ENCODE peak calls at places on chromosomes 13 and 19, in six cellular contexts. X, F, M, W, I and U are unnamed samples.

GRCh38 chr19:41299755-41300089 is 10.2 kb upstream of the CCDC97 start:
- DNase-seq in X (no peak), F (peak), M (no peak), W (peak), I (no peak), U (no peak)

GRCh38 chr19:1407662-1408299 is 395 bp downstream of the DAZAP1 start:
- DNase-seq in X (peak), F (no peak), M (no peak), W (no peak), I (peak), U (peak)

GRCh38 chr13:42653694-42654093 is 79.7 kb downstream of the TNFSF11 start:
- DNase-seq in X (no peak), F (no peak), M (no peak), W (no peak), I (no peak), U (no peak)

GRCh38 chr13:113947321-113948033 is 26.4 kb downstream of the C13orf46 start:
- DNase-seq in X (peak), F (peak), M (peak), W (peak), I (no peak), U (no peak)

GRCh38 chr13:98406475-98406874 is 170.4 kb downstream of the STK24 start:
- DNase-seq in X (no peak), F (no peak), M (no peak), W (no peak), I (no peak), U (no peak)

GRCh38 chr19:5440299-5440698 is 14.9 kb upstream of the ZNRF4 start:
- DNase-seq in X (no peak), F (no peak), M (no peak), W (no peak), I (no peak), U (no peak)

GRCh38 chr13:88086577-88086976 is 415.4 kb downstream of the SLITRK5 start:
- DNase-seq in X (no peak), F (peak), M (peak), W (no peak), I (peak), U (no peak)

GRCh38 chr13:95044452-95045205 is 256.6 kb downstream of the ABCC4 start:
- DNase-seq in X (no peak), F (no peak), M (no peak), W (no peak), I (no peak), U (no peak)

GRCh38 chr13:114007566-114007965 is 33.7 kb upstream of the C13orf46 start:
- DNase-seq in X (no peak), F (no peak), M (no peak), W (no peak), I (no peak), U (no peak)

GRCh38 chr19:2804156-2805004 is 15.3 kb upstream of the ZNF554 start:
- DNase-seq in X (no peak), F (no peak), M (no peak), W (no peak), I (no peak), U (no peak)
- TF ChIP-seq CTCF in X (no peak), F (no peak), M (no peak), W (no peak), I (no peak), U (no peak)

GRCh38 chr19:50793558-50794065 is 3.4 kb downstream of the ACP4 start:
- DNase-seq in X (no peak), F (no peak), M (no peak), W (no peak), I (no peak), U (no peak)

GRCh38 chr19:50795665-50796073 is 5.5 kb downstream of the ACP4 start:
- DNase-seq in X (no peak), F (no peak), M (no peak), W (no peak), I (peak), U (no peak)

GRCh38 chr19:50794074-50794777 is 4.0 kb downstream of the ACP4 start:
- DNase-seq in X (peak), F (no peak), M (no peak), W (no peak), I (peak), U (peak)

GRCh38 chr19:50796128-50796633 is 6.0 kb downstream of the ACP4 start:
- DNase-seq in X (no peak), F (no peak), M (no peak), W (no peak), I (peak), U (peak)

GRCh38 chr19:50794778-50795664 is 4.8 kb downstream of the ACP4 start:
- DNase-seq in X (peak), F (no peak), M (no peak), W (no peak), I (peak), U (no peak)
- TF ChIP-seq CTCF in X (peak), F (no peak), M (no peak), W (no peak), I (peak), U (peak)

GRCh38 chr13:66656050-66656449 is 574.1 kb downstream of the PCDH9 start:
- DNase-seq in X (no peak), F (no peak), M (no peak), W (peak), I (no peak), U (no peak)
- TF ChIP-seq CTCF in X (no peak), F (no peak), M (no peak), W (no peak), I (no peak), U (no peak)

GRCh38 chr13:111595791-111596190 is 275.3 kb downstream of the TEX29 start:
- DNase-seq in X (no peak), F (no peak), M (no peak), W (no peak), I (no peak), U (no peak)

GRCh38 chr13:111595276-111595675 is 274.8 kb downstream of the TEX29 start:
- DNase-seq in X (no peak), F (no peak), M (no peak), W (no peak), I (no peak), U (no peak)

GRCh38 chr13:111597041-111598017 is 276.9 kb downstream of the TEX29 start:
- DNase-seq in X (no peak), F (no peak), M (no peak), W (no peak), I (no peak), U (no peak)

GRCh38 chr13:111599791-111600190 is 279.3 kb downstream of the TEX29 start:
- DNase-seq in X (no peak), F (no peak), M (no peak), W (no peak), I (no peak), U (no peak)

DNA sequence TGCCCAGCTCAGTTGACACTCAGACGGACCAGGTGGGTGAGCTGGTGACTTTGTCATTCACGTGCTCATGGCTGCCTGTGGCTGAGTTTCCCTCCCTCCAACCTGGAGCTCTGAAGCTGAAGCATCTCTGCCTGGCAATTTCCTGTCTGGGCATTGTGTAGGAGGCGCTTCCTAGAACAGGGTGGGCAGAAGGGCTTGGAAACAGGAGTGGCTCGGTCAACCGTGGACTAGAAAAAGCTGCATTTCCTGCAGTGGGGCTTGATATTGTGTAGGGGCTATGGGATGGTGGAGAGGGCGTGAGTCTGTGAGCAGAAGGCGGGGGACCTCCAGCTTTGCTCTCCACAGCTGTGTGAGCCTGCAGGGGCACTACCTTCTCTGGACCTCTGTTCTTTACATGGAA is 278.3 kb downstream of the TEX29 start:
- DNase-seq in X (no peak), F (no peak), M (no peak), W (no peak), I (no peak), U (no peak)
- TF ChIP-seq CTCF in X (no peak), F (no peak), M (no peak), W (no peak), I (no peak), U (no peak)

GRCh38 chr19:37313335-37313627 is 57.6 kb upstream of the ZNF527 start:
- DNase-seq in X (no peak), F (no peak), M (no peak), W (no peak), I (no peak), U (no peak)

GRCh38 chr19:37304884-37305255 is 66.0 kb upstream of the ZNF527 start:
- DNase-seq in X (no peak), F (no peak), M (no peak), W (no peak), I (no peak), U (no peak)

GRCh38 chr19:37306383-37306963 is 64.4 kb upstream of the ZNF527 start:
- DNase-seq in X (no peak), F (no peak), M (no peak), W (no peak), I (no peak), U (no peak)

GRCh38 chr19:37304190-37304883 is 66.6 kb upstream of the ZNF527 start:
- DNase-seq in X (no peak), F (peak), M (no peak), W (no peak), I (no peak), U (no peak)

DNA sequence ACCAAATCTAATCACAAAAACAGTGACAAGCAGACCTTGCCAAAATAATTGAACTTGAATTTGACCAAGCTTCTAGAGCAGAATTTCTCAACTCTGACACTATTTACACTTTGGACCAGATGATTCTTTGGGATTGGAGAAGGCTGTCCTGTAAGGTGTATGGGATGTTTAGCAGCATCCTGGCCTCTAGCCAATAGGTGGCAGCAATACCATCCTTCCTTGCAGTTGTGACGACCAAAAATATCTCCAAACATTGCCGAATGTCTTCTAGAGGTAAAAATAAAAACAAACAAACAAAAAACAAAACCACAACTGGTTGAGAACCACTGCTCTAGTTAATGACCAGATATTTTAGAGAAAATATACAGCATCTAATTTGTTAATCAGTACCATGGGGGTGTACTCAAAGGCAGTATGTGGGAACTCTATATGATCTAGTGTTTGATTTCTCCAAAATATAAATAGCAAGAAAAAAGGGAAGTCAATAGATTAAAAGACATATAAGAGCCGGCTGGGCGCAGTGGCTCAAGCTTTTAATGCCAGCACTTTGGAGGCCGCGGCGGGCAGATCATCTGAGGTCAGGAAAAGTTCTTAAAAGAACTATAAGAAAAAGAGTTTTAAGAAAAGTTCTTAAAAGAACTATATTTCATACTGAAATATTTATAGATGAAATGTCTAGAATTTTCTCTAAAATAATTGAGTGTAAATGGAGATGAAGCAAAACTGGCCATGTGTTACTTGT is 60.9 kb upstream of the ZNF527 start:
- DNase-seq in X (no peak), F (no peak), M (no peak), W (no peak), I (peak), U (no peak)
- TF ChIP-seq CTCF in X (no peak), F (no peak), M (no peak), W (no peak), I (peak), U (peak)

GRCh38 chr13:39602614-39603366 is at the start of gene LHFPL6:
- DNase-seq in X (peak), F (peak), M (peak), W (peak), I (peak), U (peak)
- TF ChIP-seq CTCF in X (no peak), F (peak), M (peak), W (peak), I (no peak), U (peak)

DNA sequence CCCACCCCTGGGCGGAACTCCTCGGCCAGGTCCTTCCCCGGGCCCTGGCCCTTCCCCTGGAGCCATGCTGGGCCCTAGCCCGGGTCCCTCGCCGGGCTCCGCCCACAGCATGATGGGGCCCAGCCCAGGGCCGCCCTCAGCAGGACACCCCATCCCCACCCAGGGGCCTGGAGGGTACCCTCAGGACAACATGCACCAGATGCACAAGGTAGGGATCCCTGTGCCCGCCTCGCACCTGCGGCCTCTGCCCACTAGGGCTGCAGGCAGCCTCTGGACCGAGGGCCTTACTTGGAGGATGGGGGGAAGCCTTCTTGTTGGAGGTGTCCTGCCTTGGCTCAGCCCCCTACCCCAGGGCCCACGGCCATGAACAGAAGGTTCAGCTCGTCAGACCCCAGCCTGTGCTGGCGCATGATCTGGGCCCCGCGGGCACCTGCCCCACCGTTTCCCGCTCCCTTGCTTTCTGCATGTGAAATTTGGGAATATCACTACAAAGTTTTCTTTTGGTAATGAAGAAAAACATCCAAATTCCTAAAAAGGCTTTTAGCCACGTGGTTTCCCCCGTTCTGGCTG is 23.4 kb downstream of the SMARCA4 start:
- DNase-seq in X (no peak), F (no peak), M (no peak), W (no peak), I (no peak), U (no peak)
- TF ChIP-seq CTCF in X (no peak), F (no peak), M (no peak), W (no peak), I (no peak), U (no peak)

DNA sequence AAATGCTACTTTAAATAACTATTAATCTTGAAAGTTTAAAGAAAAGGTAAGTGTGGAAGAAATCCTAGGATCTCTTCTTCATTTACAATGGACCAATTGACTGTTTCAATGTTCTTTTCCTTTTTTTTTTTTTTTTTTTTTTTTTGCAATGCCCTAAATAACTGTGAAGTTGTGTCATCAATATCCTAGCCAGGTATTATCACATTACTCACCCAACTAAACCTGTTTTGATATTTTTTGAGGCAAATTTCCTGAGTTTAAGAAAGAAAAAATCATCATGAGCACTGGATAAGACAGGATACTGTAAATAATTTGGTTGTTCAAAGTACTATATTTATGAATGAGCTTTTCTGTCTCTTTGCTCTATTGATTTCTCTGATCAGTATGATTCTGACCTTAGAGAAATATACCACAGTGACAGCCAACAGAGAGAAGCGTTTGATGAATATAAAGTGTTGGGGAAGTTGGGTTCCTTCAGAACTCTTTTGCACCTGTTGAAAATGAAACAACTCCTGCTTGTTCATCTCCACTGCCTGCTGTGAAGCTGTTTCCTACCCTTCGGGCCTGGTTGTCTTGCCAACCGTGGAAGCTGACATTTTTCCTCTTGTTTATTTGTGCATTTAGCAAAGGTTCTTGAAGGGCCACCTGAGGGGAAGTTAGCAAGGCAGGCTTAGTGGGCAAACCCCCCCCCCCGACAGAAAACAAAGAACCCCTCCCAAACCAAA is 1220.5 kb upstream of the SLC10A2 start:
- DNase-seq in X (no peak), F (no peak), M (peak), W (peak), I (no peak), U (no peak)
- TF ChIP-seq CTCF in X (no peak), F (no peak), M (no peak), W (no peak), I (no peak), U (no peak)

DNA sequence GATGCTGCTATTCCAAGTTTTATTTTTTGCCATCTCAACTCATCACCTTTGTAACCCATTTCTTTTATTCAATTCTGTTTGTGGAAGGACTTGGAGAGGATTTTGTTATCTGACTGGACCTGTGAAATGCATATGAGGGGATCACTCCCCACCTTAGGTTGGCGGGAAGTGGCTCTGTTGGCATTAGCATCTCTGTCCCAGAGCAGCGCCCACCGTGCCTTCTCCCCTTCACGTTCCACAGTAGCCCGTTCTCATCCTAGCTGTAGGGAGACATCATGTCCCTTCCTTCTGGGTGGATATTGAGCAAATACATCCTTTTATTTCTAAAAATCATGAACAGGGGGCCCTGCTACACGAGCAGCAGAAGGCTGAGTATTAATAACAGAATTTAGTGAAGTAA is 330.4 kb downstream of the RFC3 start:
- DNase-seq in X (no peak), F (no peak), M (no peak), W (no peak), I (no peak), U (no peak)
- TF ChIP-seq CTCF in X (no peak), F (no peak), M (no peak), W (no peak), I (no peak), U (no peak)

GRCh38 chr13:91381371-91381770 is 17.1 kb upstream of the GPC5 start:
- DNase-seq in X (no peak), F (peak), M (no peak), W (peak), I (peak), U (no peak)
- TF ChIP-seq CTCF in X (no peak), F (peak), M (peak), W (no peak), I (peak), U (peak)